ENCODE peak calls at places on chromosomes 16 and 17, in six cellular contexts. One of them, this sample, is unnamed. For H3K9me3, the result is how much of the 10 kb centered on the place peaks cover.

GRCh38 chr17:27573971-27574525 is 56.9 kb upstream of the LGALS9 start:
- DNase-seq in psoas muscle: peak
- DNase-seq in transverse colon: no peak
- DNase-seq in mammary epithelial cell: no peak
- DNase-seq in mucosa of descending colon: no peak
- DNase-seq in fibroblast of lung: peak
- DNase-seq in this sample: no peak

GRCh38 chr17:41178843-41179616 is 1.0 kb upstream of the KRTAP4-2 start:
- DNase-seq in psoas muscle: no peak
- DNase-seq in transverse colon: no peak
- DNase-seq in mammary epithelial cell: peak
- DNase-seq in mucosa of descending colon: no peak
- DNase-seq in fibroblast of lung: no peak
- DNase-seq in this sample: no peak

GRCh38 chr17:67528751-67529436 is 151.8 kb downstream of the PITPNC1 start:
- DNase-seq in psoas muscle: peak
- DNase-seq in transverse colon: peak
- DNase-seq in mammary epithelial cell: no peak
- DNase-seq in mucosa of descending colon: peak
- DNase-seq in fibroblast of lung: peak
- DNase-seq in this sample: no peak

GRCh38 chr16:87501117-87501516 is 8.3 kb upstream of the ZCCHC14 start:
- DNase-seq in psoas muscle: no peak
- DNase-seq in transverse colon: no peak
- DNase-seq in mammary epithelial cell: no peak
- DNase-seq in mucosa of descending colon: no peak
- DNase-seq in fibroblast of lung: no peak
- DNase-seq in this sample: no peak

GRCh38 chr16:85625485-85626117 is 12.5 kb downstream of the GSE1 start:
- DNase-seq in psoas muscle: no peak
- DNase-seq in transverse colon: no peak
- DNase-seq in mammary epithelial cell: no peak
- DNase-seq in mucosa of descending colon: no peak
- DNase-seq in fibroblast of lung: no peak
- DNase-seq in this sample: no peak

GRCh38 chr17:32777436-32777835 is 99.5 kb downstream of the MYO1D start:
- DNase-seq in psoas muscle: no peak
- DNase-seq in transverse colon: no peak
- DNase-seq in mammary epithelial cell: peak
- DNase-seq in mucosa of descending colon: no peak
- DNase-seq in fibroblast of lung: no peak
- DNase-seq in this sample: no peak

GRCh38 chr16:75406943-75407342 is 26.4 kb downstream of the CFDP1 start:
- DNase-seq in psoas muscle: no peak
- DNase-seq in transverse colon: no peak
- DNase-seq in mammary epithelial cell: no peak
- DNase-seq in mucosa of descending colon: no peak
- DNase-seq in fibroblast of lung: no peak
- DNase-seq in this sample: no peak

GRCh38 chr17:39872700-39873099 is 4.7 kb downstream of the ZPBP2 start:
- DNase-seq in psoas muscle: no peak
- DNase-seq in transverse colon: no peak
- DNase-seq in mammary epithelial cell: peak
- DNase-seq in mucosa of descending colon: no peak
- DNase-seq in fibroblast of lung: peak
- DNase-seq in this sample: no peak

GRCh38 chr16:9542165-9542755 is 450.8 kb downstream of the HAPSTR1 start:
- DNase-seq in psoas muscle: no peak
- DNase-seq in transverse colon: no peak
- DNase-seq in mammary epithelial cell: no peak
- DNase-seq in mucosa of descending colon: no peak
- DNase-seq in fibroblast of lung: no peak
- DNase-seq in this sample: no peak

DNA sequence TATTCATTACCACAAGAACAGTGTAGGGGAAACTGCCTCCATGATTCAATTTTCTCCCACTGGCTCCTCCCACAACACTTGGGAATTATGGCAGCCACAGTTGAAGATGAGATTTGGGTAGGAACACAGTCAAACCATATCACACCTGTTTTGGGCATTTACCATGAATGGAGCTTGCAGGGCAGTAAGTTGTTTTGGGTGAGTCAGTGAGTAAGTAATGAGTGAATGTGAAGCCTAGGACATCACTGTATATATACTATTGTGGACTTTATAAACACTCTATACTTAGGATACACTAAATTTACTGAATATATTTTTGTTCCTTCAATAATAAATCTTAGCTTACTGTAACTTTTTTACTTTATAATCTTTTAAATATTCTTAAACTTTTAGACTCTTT is 48.1 kb downstream of the TBC1D26 start:
- DNase-seq in psoas muscle: no peak
- DNase-seq in transverse colon: no peak
- DNase-seq in mammary epithelial cell: no peak
- DNase-seq in mucosa of descending colon: no peak
- DNase-seq in fibroblast of lung: no peak
- DNase-seq in this sample: no peak
- H3K9me3 ChIP-seq in psoas muscle: under half
- H3K9me3 ChIP-seq in transverse colon: under half
- H3K9me3 ChIP-seq in mammary epithelial cell: under half
- H3K9me3 ChIP-seq in mucosa of descending colon: under half
- H3K9me3 ChIP-seq in fibroblast of lung: under half
- H3K9me3 ChIP-seq in this sample: under half

DNA sequence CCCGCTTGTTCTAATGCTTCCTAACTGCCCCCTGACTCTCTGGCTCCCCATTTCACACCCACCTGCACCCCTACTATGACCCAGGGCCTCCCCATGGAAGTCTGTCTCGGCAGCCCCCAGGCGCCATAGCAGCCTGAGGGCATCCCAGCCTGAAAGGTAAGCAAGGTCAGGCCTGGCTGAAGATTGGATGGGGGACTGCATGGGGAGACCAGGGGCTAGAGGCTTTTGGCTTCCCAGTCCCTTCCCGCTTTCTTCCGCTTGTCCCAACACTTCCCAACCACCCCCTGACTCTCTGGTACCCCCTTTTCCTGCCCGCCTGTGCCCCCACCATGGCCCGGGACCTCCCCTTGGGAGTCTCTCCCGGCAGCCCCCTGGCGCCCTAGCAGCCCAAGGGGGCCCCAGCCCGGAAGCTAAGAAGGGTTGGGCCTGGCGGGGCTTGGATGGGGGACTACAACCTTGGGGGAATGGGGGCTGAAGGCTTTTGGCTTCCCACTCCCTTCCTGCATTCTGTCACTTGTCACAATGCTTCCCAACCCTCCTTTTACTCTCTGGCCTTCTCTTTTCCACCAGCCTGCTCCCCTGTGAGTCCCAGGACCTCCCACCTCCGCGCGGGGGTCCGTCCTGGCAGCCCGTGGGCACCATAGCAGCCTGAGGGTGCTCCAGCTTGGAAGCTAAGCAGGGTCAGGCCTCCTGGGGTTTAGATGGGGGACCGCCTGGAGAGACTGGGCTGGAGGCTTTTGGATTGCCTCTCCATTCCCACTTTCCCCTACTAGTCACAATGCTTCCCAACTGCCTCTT is 2288.4 kb downstream of the TP53TG3F start:
- DNase-seq in psoas muscle: no peak
- DNase-seq in transverse colon: no peak
- DNase-seq in mammary epithelial cell: no peak
- DNase-seq in mucosa of descending colon: no peak
- DNase-seq in fibroblast of lung: no peak
- DNase-seq in this sample: no peak
- H3K9me3 ChIP-seq in psoas muscle: under half
- H3K9me3 ChIP-seq in transverse colon: under half
- H3K9me3 ChIP-seq in mammary epithelial cell: under half
- H3K9me3 ChIP-seq in mucosa of descending colon: half or more
- H3K9me3 ChIP-seq in fibroblast of lung: under half
- H3K9me3 ChIP-seq in this sample: under half

GRCh38 chr16:22337849-22338248 is 36.6 kb downstream of the CDR2 start:
- DNase-seq in psoas muscle: no peak
- DNase-seq in transverse colon: no peak
- DNase-seq in mammary epithelial cell: no peak
- DNase-seq in mucosa of descending colon: no peak
- DNase-seq in fibroblast of lung: no peak
- DNase-seq in this sample: no peak
- H3K9me3 ChIP-seq in psoas muscle: under half
- H3K9me3 ChIP-seq in transverse colon: under half
- H3K9me3 ChIP-seq in mammary epithelial cell: under half
- H3K9me3 ChIP-seq in mucosa of descending colon: under half
- H3K9me3 ChIP-seq in fibroblast of lung: under half
- H3K9me3 ChIP-seq in this sample: under half

GRCh38 chr17:5097101-5097834 is 14.4 kb downstream of the ZNF232 start:
- DNase-seq in psoas muscle: peak
- DNase-seq in transverse colon: peak
- DNase-seq in mammary epithelial cell: no peak
- DNase-seq in mucosa of descending colon: peak
- DNase-seq in fibroblast of lung: no peak
- DNase-seq in this sample: no peak
- H3K9me3 ChIP-seq in psoas muscle: under half
- H3K9me3 ChIP-seq in transverse colon: half or more
- H3K9me3 ChIP-seq in mammary epithelial cell: under half
- H3K9me3 ChIP-seq in mucosa of descending colon: half or more
- H3K9me3 ChIP-seq in fibroblast of lung: under half
- H3K9me3 ChIP-seq in this sample: under half

DNA sequence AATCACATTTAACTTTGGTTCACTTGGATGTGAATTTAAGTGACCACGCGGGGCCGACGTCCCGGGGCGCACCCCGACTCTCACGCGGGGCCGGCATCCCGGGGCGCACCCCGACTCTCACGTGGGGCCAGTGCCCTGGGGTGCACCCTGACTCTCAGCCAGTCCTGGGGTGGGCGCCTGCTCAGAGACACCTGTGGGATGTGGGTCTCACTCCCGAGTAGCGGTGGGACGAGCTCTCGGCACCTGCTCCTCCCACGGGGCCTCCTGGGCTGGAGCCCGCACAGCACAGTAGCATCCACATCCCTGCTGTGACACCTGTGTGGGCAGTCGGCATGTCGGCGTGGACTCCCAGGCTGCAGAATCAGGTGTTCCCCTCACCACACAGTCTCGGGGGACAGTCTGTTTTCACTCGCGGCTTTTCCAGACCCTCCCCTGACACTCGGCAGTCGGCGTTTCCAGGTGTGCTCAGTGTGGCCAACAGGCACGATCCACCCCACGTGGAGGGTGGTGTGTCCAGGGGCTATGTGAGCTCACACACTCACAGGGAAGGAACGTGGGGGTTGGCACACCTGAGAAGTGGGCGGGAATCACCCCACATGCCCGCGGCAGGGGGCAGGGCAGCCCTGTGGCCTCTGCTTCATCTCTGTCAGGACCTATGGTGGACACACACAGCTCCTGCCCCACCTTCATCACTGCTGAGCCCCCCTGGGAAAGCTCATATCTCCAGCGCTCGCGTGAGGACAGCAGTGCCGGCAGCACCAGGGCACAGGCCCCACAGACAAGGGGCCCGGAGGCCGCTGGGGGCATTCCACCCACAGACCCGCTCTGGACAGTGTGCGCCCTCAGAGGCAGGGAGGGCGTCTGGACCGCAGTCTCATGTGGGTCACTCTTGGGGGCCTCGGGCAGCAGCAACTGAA is 51.8 kb downstream of the LMF1 start:
- DNase-seq in psoas muscle: peak
- DNase-seq in transverse colon: no peak
- DNase-seq in mammary epithelial cell: no peak
- DNase-seq in mucosa of descending colon: no peak
- DNase-seq in fibroblast of lung: no peak
- DNase-seq in this sample: no peak
- H3K9me3 ChIP-seq in psoas muscle: under half
- H3K9me3 ChIP-seq in transverse colon: under half
- H3K9me3 ChIP-seq in mammary epithelial cell: under half
- H3K9me3 ChIP-seq in mucosa of descending colon: under half
- H3K9me3 ChIP-seq in fibroblast of lung: under half
- H3K9me3 ChIP-seq in this sample: under half

GRCh38 chr17:4028436-4028835 is 64.2 kb upstream of the ATP2A3 start:
- DNase-seq in psoas muscle: no peak
- DNase-seq in transverse colon: no peak
- DNase-seq in mammary epithelial cell: no peak
- DNase-seq in mucosa of descending colon: no peak
- DNase-seq in fibroblast of lung: no peak
- DNase-seq in this sample: no peak

GRCh38 chr17:4032245-4032644 is 68.0 kb upstream of the ATP2A3 start:
- DNase-seq in psoas muscle: no peak
- DNase-seq in transverse colon: no peak
- DNase-seq in mammary epithelial cell: no peak
- DNase-seq in mucosa of descending colon: no peak
- DNase-seq in fibroblast of lung: no peak
- DNase-seq in this sample: no peak

GRCh38 chr17:4023220-4023619 is 59.0 kb upstream of the ATP2A3 start:
- DNase-seq in psoas muscle: no peak
- DNase-seq in transverse colon: no peak
- DNase-seq in mammary epithelial cell: no peak
- DNase-seq in mucosa of descending colon: no peak
- DNase-seq in fibroblast of lung: no peak
- DNase-seq in this sample: no peak

GRCh38 chr17:4026255-4026654 is 62.0 kb upstream of the ATP2A3 start:
- DNase-seq in psoas muscle: no peak
- DNase-seq in transverse colon: no peak
- DNase-seq in mammary epithelial cell: no peak
- DNase-seq in mucosa of descending colon: no peak
- DNase-seq in fibroblast of lung: no peak
- DNase-seq in this sample: no peak
- H3K9me3 ChIP-seq in psoas muscle: under half
- H3K9me3 ChIP-seq in transverse colon: under half
- H3K9me3 ChIP-seq in mammary epithelial cell: under half
- H3K9me3 ChIP-seq in mucosa of descending colon: under half
- H3K9me3 ChIP-seq in fibroblast of lung: under half
- H3K9me3 ChIP-seq in this sample: under half

GRCh38 chr16:83215417-83216001 is 588.7 kb downstream of the CDH13 start:
- DNase-seq in psoas muscle: no peak
- DNase-seq in transverse colon: peak
- DNase-seq in mammary epithelial cell: peak
- DNase-seq in mucosa of descending colon: peak
- DNase-seq in fibroblast of lung: peak
- DNase-seq in this sample: peak

GRCh38 chr16:83212301-83212841 is 585.6 kb downstream of the CDH13 start:
- DNase-seq in psoas muscle: no peak
- DNase-seq in transverse colon: no peak
- DNase-seq in mammary epithelial cell: no peak
- DNase-seq in mucosa of descending colon: no peak
- DNase-seq in fibroblast of lung: no peak
- DNase-seq in this sample: no peak

GRCh38 chr16:83206426-83206825 is 579.7 kb downstream of the CDH13 start:
- DNase-seq in psoas muscle: no peak
- DNase-seq in transverse colon: no peak
- DNase-seq in mammary epithelial cell: peak
- DNase-seq in mucosa of descending colon: no peak
- DNase-seq in fibroblast of lung: no peak
- DNase-seq in this sample: no peak

GRCh38 chr16:83214671-83215070 is 587.9 kb downstream of the CDH13 start:
- DNase-seq in psoas muscle: no peak
- DNase-seq in transverse colon: no peak
- DNase-seq in mammary epithelial cell: peak
- DNase-seq in mucosa of descending colon: no peak
- DNase-seq in fibroblast of lung: no peak
- DNase-seq in this sample: no peak

DNA sequence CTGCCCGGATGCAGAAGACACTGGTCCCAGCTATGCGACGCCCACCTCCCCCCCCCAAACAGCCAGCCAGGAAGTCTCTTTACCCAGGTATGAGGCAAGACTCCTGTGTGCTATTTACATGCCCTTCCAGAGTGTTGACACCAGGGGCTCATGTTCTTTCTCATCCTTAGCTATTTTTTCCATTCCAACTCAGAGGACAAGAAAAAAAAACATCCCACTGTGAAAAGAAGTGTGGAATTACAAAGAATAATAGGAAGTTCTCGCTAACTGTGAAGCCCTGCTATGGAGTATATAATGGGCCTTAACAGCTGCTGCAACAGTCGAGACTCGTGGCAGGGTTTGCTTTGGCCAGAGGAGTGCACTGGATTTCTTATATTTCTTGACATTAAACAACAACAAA is 584.9 kb downstream of the CDH13 start:
- DNase-seq in psoas muscle: no peak
- DNase-seq in transverse colon: no peak
- DNase-seq in mammary epithelial cell: no peak
- DNase-seq in mucosa of descending colon: no peak
- DNase-seq in fibroblast of lung: no peak
- DNase-seq in this sample: no peak
- H3K9me3 ChIP-seq in psoas muscle: under half
- H3K9me3 ChIP-seq in transverse colon: under half
- H3K9me3 ChIP-seq in mammary epithelial cell: under half
- H3K9me3 ChIP-seq in mucosa of descending colon: under half
- H3K9me3 ChIP-seq in fibroblast of lung: under half
- H3K9me3 ChIP-seq in this sample: under half